ENCODE peak calls at places on chromosomes 3 and 15, in four cellular contexts. Q, E, B and A are unnamed samples.

GRCh38 chr3:146404451-146404850 is 64.9 kb downstream of the PLSCR2 start:
- DNase-seq in Q (no peak), E (peak; percentile 1), B (no peak), A (no peak)

GRCh38 chr15:72195101-72195511 is 2.5 kb downstream of the GRAMD2A start:
- DNase-seq in Q (no peak), E (no peak), B (no peak), A (no peak)

GRCh38 chr3:172244011-172244410 is 204.2 kb downstream of the GHSR start:
- DNase-seq in Q (no peak), E (peak; percentile 22), B (no peak), A (peak; percentile 42)

GRCh38 chr15:43514241-43515057 is 3.0 kb upstream of the MAP1A start:
- DNase-seq in Q (no peak), E (peak; percentile 48), B (peak; percentile 27), A (no peak)

GRCh38 chr3:22979581-22979980 is 223.5 kb upstream of the UBE2E2 start:
- DNase-seq in Q (no peak), E (no peak), B (no peak), A (no peak)

GRCh38 chr3:151044706-151045105 is 40.8 kb upstream of the MED12L start:
- DNase-seq in Q (no peak), E (peak; percentile 3), B (no peak), A (peak; percentile 52)

GRCh38 chr15:60831540-60831939 is 352.6 kb upstream of the ICE2 start:
- DNase-seq in Q (no peak), E (peak; percentile 29), B (no peak), A (no peak)

GRCh38 chr3:89560546-89560945 is 453.1 kb downstream of the EPHA3 start:
- DNase-seq in Q (no peak), E (peak; percentile 1), B (no peak), A (peak; percentile 56)

GRCh38 chr3:24137958-24138875 is 193.1 kb downstream of the NR1D2 start:
- DNase-seq in Q (no peak), E (no peak), B (no peak), A (no peak)

GRCh38 chr3:40779039-40779438 is 254.3 kb downstream of the ZNF621 start:
- DNase-seq in Q (no peak), E (no peak), B (no peak), A (no peak)

GRCh38 chr3:84223512-84223911 is 735.3 kb upstream of the CADM2 start:
- DNase-seq in Q (no peak), E (no peak), B (no peak), A (no peak)

GRCh38 chr3:127775398-127776109 is 46.8 kb downstream of the MGLL start:
- DNase-seq in Q (peak; percentile 37), E (peak; percentile 73), B (no peak), A (peak; percentile 73)

GRCh38 chr15:33243393-33243792 is 48.9 kb upstream of the FMN1 start:
- DNase-seq in Q (no peak), E (peak; percentile 6), B (no peak), A (peak; percentile 42)

GRCh38 chr3:84042717-84043116 is 916.1 kb upstream of the CADM2 start:
- DNase-seq in Q (no peak), E (no peak), B (no peak), A (no peak)

GRCh38 chr3:182637350-182638197 is 155.7 kb upstream of the ATP11B start:
- DNase-seq in Q (peak; percentile 79), E (no peak), B (peak; percentile 83), A (no peak)

GRCh38 chr15:46555547-46555946 is 920.7 kb downstream of the SQOR start:
- DNase-seq in Q (no peak), E (no peak), B (no peak), A (no peak)

GRCh38 chr15:41840673-41841072 is 2.0 kb downstream of the PLA2G4B start:
- DNase-seq in Q (no peak), E (no peak), B (no peak), A (no peak)

GRCh38 chr3:64223809-64224570 is 1.3 kb downstream of the PRICKLE2 start:
- DNase-seq in Q (no peak), E (peak; percentile 68), B (no peak), A (peak; percentile 41)

GRCh38 chr3:67127254-67127653 is 129.1 kb downstream of the KBTBD8 start:
- DNase-seq in Q (no peak), E (no peak), B (no peak), A (no peak)

GRCh38 chr3:37144806-37145205 is 29.6 kb downstream of the LRRFIP2 start:
- DNase-seq in Q (no peak), E (no peak), B (no peak), A (no peak)

GRCh38 chr3:38966956-38967795 is 84.6 kb downstream of the SCN11A start:
- DNase-seq in Q (no peak), E (peak; percentile 14), B (no peak), A (no peak)

GRCh38 chr3:88713233-88713691 is 394.2 kb upstream of the EPHA3 start:
- DNase-seq in Q (no peak), E (peak; percentile 81), B (no peak), A (peak; percentile 84)

GRCh38 chr3:127772776-127773751 is 49.3 kb downstream of the MGLL start:
- DNase-seq in Q (peak; percentile 18), E (no peak), B (no peak), A (no peak)

GRCh38 chr15:69093127-69093526 is 67.3 kb upstream of the GLCE start:
- DNase-seq in Q (no peak), E (no peak), B (no peak), A (peak; percentile 13)

GRCh38 chr3:39414421-39414907 is 7.9 kb downstream of the RPSA start:
- DNase-seq in Q (peak; percentile 57), E (no peak), B (peak; percentile 58), A (no peak)

GRCh38 chr3:97942801-97943546 is 29.3 kb downstream of the RIOX2 start:
- DNase-seq in Q (no peak), E (no peak), B (no peak), A (peak; percentile 33)

GRCh38 chr3:190026154-190026553 is 94.5 kb downstream of the P3H2 start:
- DNase-seq in Q (no peak), E (no peak), B (no peak), A (no peak)

GRCh38 chr3:47247131-47248064 is 35.2 kb downstream of the KIF9 start:
- DNase-seq in Q (no peak), E (no peak), B (no peak), A (no peak)

GRCh38 chr15:74619916-74620635 is 4.4 kb downstream of the CLK3 start:
- DNase-seq in Q (no peak), E (no peak), B (no peak), A (no peak)

GRCh38 chr3:12807960-12808359 is 11.5 kb downstream of the CAND2 start:
- DNase-seq in Q (no peak), E (no peak), B (no peak), A (no peak)

GRCh38 chr3:12808587-12808986 is 12.1 kb downstream of the CAND2 start:
- DNase-seq in Q (no peak), E (no peak), B (no peak), A (no peak)

GRCh38 chr3:12810013-12810780 is 13.7 kb downstream of the CAND2 start:
- DNase-seq in Q (peak; percentile 97), E (peak; percentile 80), B (peak; percentile 99), A (peak; percentile 92)

GRCh38 chr3:12809001-12809400 is 12.5 kb downstream of the CAND2 start:
- DNase-seq in Q (no peak), E (no peak), B (no peak), A (no peak)

GRCh38 chr3:12809435-12809834 is 13.0 kb downstream of the CAND2 start:
- DNase-seq in Q (no peak), E (no peak), B (no peak), A (no peak)
- H3K4me3 ChIP-seq in Q (no peak overlapping the region), E (peak overlapping the region; percentile 60), B (no peak overlapping the region), A (peak overlapping the region; percentile 45)

GRCh38 chr15:64355559-64356442 is at the start of gene CSNK1G1:
- DNase-seq in Q (peak; percentile 93), E (peak; percentile 97), B (peak; percentile 94), A (peak; percentile 99)
- TF ChIP-seq CTCF in Q (no peak), E (no peak), B (no peak), A (no peak)

DNA sequence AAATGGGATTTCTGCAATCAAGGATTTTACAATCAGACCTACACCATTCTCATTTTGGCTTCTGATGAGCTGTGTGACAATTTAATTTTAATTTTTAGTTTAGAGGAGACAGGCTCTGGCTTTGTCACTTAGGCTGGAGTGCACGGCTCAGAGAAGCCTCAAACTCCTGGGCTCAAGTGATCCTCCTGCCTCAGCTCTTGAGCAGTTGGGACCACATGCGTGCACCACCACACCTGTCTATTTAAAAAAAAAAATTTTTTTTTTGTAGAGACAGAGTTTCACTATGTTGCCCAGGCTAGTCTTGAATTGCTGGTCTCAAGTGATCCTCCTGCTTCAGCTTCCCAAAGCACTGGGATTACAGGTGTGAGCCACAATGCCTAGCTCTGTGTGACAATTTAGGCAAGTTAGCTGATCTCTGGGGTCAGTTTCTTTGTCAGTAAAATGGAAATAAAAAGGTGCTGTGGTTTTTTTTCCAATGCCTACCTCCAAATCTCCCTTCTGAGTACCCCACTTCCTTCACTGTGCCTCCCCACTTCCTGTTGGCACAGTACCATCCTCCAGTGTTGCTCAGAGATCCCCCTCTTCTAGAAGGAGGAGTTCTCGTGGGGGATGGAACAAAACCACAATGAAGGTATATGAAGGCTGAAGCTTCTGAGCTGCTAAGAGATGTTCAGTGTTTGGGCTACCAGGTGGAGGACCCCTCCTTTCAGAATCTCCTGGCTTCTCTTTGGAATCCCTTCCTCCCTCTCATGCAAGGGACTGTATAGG is 54.1 kb upstream of the GSK3B start:
- DNase-seq in Q (no peak), E (no peak), B (no peak), A (no peak)
- H3K4me3 ChIP-seq in Q (no peak overlapping the region), E (no peak overlapping the region), B (no peak overlapping the region), A (no peak overlapping the region)

GRCh38 chr3:78165876-78166275 is 1126.0 kb downstream of the ROBO2 start:
- DNase-seq in Q (no peak), E (no peak), B (no peak), A (no peak)
- TF ChIP-seq CTCF in Q (no peak), E (no peak), B (no peak), A (peak; percentile 34)